ENCODE peak calls at places on chromosomes 6 and 20, in ten cellular contexts. M is natural killer cell, W is Calu3, L is fibroblast of pulmonary artery, Q is GM12865, T is brain microvascular endothelial cell, J is AG10803, V is body of pancreas, G is GM10248, S is esophagus squamous epithelium. C is an unnamed sample.

GRCh38 chr20:63750807-63751470 is 11.4 kb downstream of the SLC2A4RG start:
- DNase-seq in M (peak; percentile 41), W (no peak), L (no peak), Q (no peak), T (no peak), J (no peak), V (no peak), G (no peak), S (no peak), C (no peak)

GRCh38 chr20:5674176-5674660 is 76.0 kb upstream of the SHLD1 start:
- DNase-seq in M (no peak), W (no peak), L (no peak), Q (peak; percentile 88), T (no peak), J (no peak), V (no peak), G (peak; percentile 48), S (no peak), C (no peak)

GRCh38 chr6:117346142-117346930 is 79.4 kb downstream of the ROS1 start:
- DNase-seq in M (no peak), W (no peak), L (peak; percentile 47), Q (no peak), T (no peak), J (peak; percentile 34), V (no peak), G (peak; percentile 14), S (no peak), C (no peak)

GRCh38 chr20:52984451-52984810 is 12.3 kb downstream of the TSHZ2 start:
- DNase-seq in M (no peak), W (no peak), L (no peak), Q (no peak), T (no peak), J (no peak), V (no peak), G (no peak), S (no peak), C (no peak)

GRCh38 chr6:135180458-135181332 is at the start of gene MYB:
- DNase-seq in M (peak; percentile 46), W (peak; percentile 74), L (peak; percentile 49), Q (peak; percentile 88), T (no peak), J (peak; percentile 25), V (peak; percentile 64), G (peak; percentile 87), S (no peak), C (no peak)

GRCh38 chr20:50679753-50680105 is 11.6 kb downstream of the RIPOR3 start:
- DNase-seq in M (no peak), W (no peak), L (no peak), Q (no peak), T (no peak), J (no peak), V (no peak), G (no peak), S (no peak), C (no peak)

GRCh38 chr6:88749849-88750248 is 213.6 kb downstream of the RNGTT start:
- DNase-seq in M (no peak), W (no peak), L (no peak), Q (no peak), T (no peak), J (no peak), V (no peak), G (no peak), S (no peak), C (no peak)

GRCh38 chr6:167688123-167688522 is 138.6 kb upstream of the AFDN start:
- DNase-seq in M (no peak), W (no peak), L (no peak), Q (no peak), T (no peak), J (no peak), V (no peak), G (no peak), S (no peak), C (no peak)

GRCh38 chr6:143127941-143128340 is 67.3 kb downstream of the AIG1 start:
- DNase-seq in M (no peak), W (no peak), L (no peak), Q (no peak), T (no peak), J (no peak), V (no peak), G (no peak), S (no peak), C (no peak)

GRCh38 chr6:167968091-167968490 is 29.4 kb upstream of the KIF25 start:
- DNase-seq in M (no peak), W (peak; percentile 51), L (no peak), Q (no peak), T (no peak), J (no peak), V (peak; percentile 34), G (no peak), S (no peak), C (no peak)

GRCh38 chr20:36344517-36345132 is 38.5 kb downstream of the DLGAP4 start:
- DNase-seq in M (no peak), W (peak; percentile 67), L (peak; percentile 69), Q (peak; percentile 26), T (peak; percentile 31), J (peak; percentile 29), V (peak; percentile 60), G (peak; percentile 48), S (no peak), C (no peak)

GRCh38 chr6:30130887-30131862 is 4.8 kb upstream of the TRIM40 start:
- DNase-seq in M (peak; percentile 36), W (peak; percentile 79), L (peak; percentile 88), Q (peak; percentile 87), T (peak; percentile 68), J (peak; percentile 86), V (peak; percentile 79), G (peak; percentile 85), S (peak; percentile 10), C (no peak)

DNA sequence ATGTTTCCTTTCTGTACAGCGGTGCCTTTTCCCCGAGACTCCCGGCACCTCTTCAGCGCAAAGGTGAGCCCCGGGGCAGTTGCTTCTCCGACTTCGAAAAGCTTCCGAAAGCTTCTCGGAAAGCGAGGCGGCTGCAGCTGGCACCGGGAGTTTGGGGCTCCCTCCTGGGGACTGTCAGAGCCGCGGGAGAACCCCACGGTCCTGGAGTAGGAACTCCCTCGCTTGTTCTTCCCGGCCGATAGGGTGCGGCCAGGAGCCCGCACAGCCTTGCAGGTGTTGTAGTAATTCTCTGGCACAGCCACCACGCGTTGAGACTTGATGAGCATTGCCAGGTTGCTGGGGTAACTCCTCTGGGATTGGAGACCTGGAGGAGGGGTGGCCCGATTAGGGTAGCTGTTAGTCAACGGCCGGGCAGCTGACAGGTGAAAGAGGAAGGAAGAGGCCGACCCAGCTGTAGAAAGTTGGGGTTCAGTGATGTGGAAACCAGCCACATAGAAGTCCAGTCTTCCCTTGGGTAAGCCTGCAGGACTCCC is 708 bp downstream of the KDM1B start:
- DNase-seq in M (peak; percentile 36), W (peak; percentile 68), L (peak; percentile 22), Q (peak; percentile 86), T (peak; percentile 17), J (peak; percentile 18), V (peak; percentile 91), G (peak; percentile 66), S (peak; percentile 41), C (peak; percentile 39)
- TF ChIP-seq CTCF in M (no peak), W (no peak), L (peak; percentile 28), Q (no peak), T (peak; percentile 57), J (peak; percentile 40), V (no peak), G (peak; percentile 39), S (no peak), C (no peak)

GRCh38 chr6:27273783-27274182 is 26.3 kb downstream of the PRSS16 start:
- DNase-seq in M (no peak), W (no peak), L (no peak), Q (no peak), T (no peak), J (no peak), V (no peak), G (no peak), S (no peak), C (no peak)
- TF ChIP-seq CTCF in M (no peak), W (no peak), L (no peak), Q (no peak), T (no peak), J (no peak), V (no peak), G (no peak), S (no peak), C (no peak)

DNA sequence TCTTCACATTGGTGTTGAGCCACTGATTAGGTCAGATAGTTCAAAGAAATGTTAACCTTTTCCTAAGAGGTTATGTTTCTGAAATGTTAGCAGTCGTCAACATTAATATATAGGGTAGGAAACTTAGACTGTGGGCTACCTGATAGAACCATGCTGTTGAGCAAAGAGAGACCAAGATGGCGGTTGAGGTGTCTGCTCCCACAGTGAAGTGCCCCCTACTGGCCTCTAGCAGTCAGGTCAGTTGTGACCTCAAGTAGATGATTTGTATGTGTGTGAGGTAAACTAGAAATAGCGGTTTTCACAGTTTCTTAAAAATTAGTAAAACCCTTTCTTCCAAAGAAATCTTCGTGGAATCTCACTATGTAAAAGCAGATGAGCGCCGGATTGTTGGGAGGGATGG is 40.3 kb downstream of the MTHFD1L start:
- DNase-seq in M (no peak), W (no peak), L (no peak), Q (no peak), T (no peak), J (no peak), V (no peak), G (no peak), S (no peak), C (no peak)
- TF ChIP-seq CTCF in M (no peak), W (no peak), L (peak; percentile 41), Q (peak; percentile 26), T (peak; percentile 61), J (peak; percentile 24), V (no peak), G (peak; percentile 17), S (no peak), C (no peak)

DNA sequence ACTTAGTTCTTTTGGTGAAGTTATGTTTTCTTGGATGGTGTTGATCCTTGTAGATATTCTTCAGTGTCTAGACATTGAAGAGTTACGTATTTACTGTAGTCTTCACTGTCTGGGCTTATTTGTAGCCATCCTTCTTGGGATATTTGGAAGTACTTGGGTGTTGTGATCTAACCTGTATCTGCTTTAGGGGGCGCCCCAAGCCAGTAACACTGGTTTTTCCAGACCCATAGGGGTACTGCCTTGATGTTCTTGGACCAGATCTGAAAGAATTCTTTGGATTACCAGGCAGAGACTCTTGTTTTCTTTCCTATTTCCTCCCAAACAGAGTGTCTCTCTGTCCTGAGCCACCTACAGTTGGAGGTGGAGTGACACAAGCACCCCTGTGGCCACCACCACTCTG is 309.1 kb upstream of the IMPG1 start:
- DNase-seq in M (no peak), W (no peak), L (no peak), Q (no peak), T (no peak), J (no peak), V (no peak), G (no peak), S (no peak), C (no peak)
- TF ChIP-seq CTCF in M (no peak), W (no peak), L (no peak), Q (no peak), T (no peak), J (no peak), V (no peak), G (no peak), S (no peak), C (no peak)

C was measured in omental fat pad.